ENCODE peak calls at places on chromosomes 3 and 15, in ten cellular contexts. One of them, this sample, is unnamed.

GRCh38 chr3:177615015-177615414 is 417.7 kb upstream of the TBL1XR1 start:
- DNase-seq in tibial nerve: peak
- DNase-seq in mesendoderm: no peak
- DNase-seq in heart right ventricle: peak
- DNase-seq in effector memory CD4-positive, alpha-beta T cell: no peak
- DNase-seq in PC-3: peak
- DNase-seq in coronary artery: no peak
- DNase-seq in fibroblast of lung: peak
- DNase-seq in SK-N-SH: no peak
- DNase-seq in CD8-positive, alpha-beta memory T cell: no peak
- DNase-seq in this sample: no peak

GRCh38 chr3:46948830-46949671 is 27.5 kb downstream of the CCDC12 start:
- DNase-seq in tibial nerve: no peak
- DNase-seq in mesendoderm: peak
- DNase-seq in heart right ventricle: peak
- DNase-seq in effector memory CD4-positive, alpha-beta T cell: peak
- DNase-seq in PC-3: no peak
- DNase-seq in coronary artery: no peak
- DNase-seq in fibroblast of lung: no peak
- DNase-seq in SK-N-SH: no peak
- DNase-seq in CD8-positive, alpha-beta memory T cell: no peak
- DNase-seq in this sample: no peak

GRCh38 chr3:50345586-50345985 is at the start of gene ZMYND10:
- DNase-seq in tibial nerve: no peak
- DNase-seq in mesendoderm: peak
- DNase-seq in heart right ventricle: peak
- DNase-seq in effector memory CD4-positive, alpha-beta T cell: peak
- DNase-seq in PC-3: peak
- DNase-seq in coronary artery: no peak
- DNase-seq in fibroblast of lung: peak
- DNase-seq in SK-N-SH: no peak
- DNase-seq in CD8-positive, alpha-beta memory T cell: peak
- DNase-seq in this sample: peak

GRCh38 chr3:65173841-65174240 is 486.0 kb upstream of the ADAMTS9 start:
- DNase-seq in tibial nerve: no peak
- DNase-seq in mesendoderm: no peak
- DNase-seq in heart right ventricle: no peak
- DNase-seq in effector memory CD4-positive, alpha-beta T cell: no peak
- DNase-seq in PC-3: no peak
- DNase-seq in coronary artery: no peak
- DNase-seq in fibroblast of lung: peak
- DNase-seq in SK-N-SH: no peak
- DNase-seq in CD8-positive, alpha-beta memory T cell: no peak
- DNase-seq in this sample: no peak

GRCh38 chr3:178536271-178537079 is at the start of gene KCNMB2:
- DNase-seq in tibial nerve: no peak
- DNase-seq in mesendoderm: no peak
- DNase-seq in heart right ventricle: no peak
- DNase-seq in effector memory CD4-positive, alpha-beta T cell: no peak
- DNase-seq in PC-3: no peak
- DNase-seq in coronary artery: no peak
- DNase-seq in fibroblast of lung: peak
- DNase-seq in SK-N-SH: no peak
- DNase-seq in CD8-positive, alpha-beta memory T cell: no peak
- DNase-seq in this sample: no peak

GRCh38 chr3:127808197-127808596 is 14.1 kb downstream of the MGLL start:
- DNase-seq in tibial nerve: no peak
- DNase-seq in mesendoderm: no peak
- DNase-seq in heart right ventricle: no peak
- DNase-seq in effector memory CD4-positive, alpha-beta T cell: no peak
- DNase-seq in PC-3: no peak
- DNase-seq in coronary artery: no peak
- DNase-seq in fibroblast of lung: no peak
- DNase-seq in SK-N-SH: no peak
- DNase-seq in CD8-positive, alpha-beta memory T cell: no peak
- DNase-seq in this sample: no peak

GRCh38 chr3:148950806-148951205 is 40.5 kb upstream of the GYG1 start:
- DNase-seq in tibial nerve: no peak
- DNase-seq in mesendoderm: peak
- DNase-seq in heart right ventricle: no peak
- DNase-seq in effector memory CD4-positive, alpha-beta T cell: no peak
- DNase-seq in PC-3: peak
- DNase-seq in coronary artery: no peak
- DNase-seq in fibroblast of lung: peak
- DNase-seq in SK-N-SH: no peak
- DNase-seq in CD8-positive, alpha-beta memory T cell: no peak
- DNase-seq in this sample: no peak

GRCh38 chr3:34419801-34420200 is 621.4 kb downstream of the PDCD6IP start:
- DNase-seq in tibial nerve: no peak
- DNase-seq in mesendoderm: peak
- DNase-seq in heart right ventricle: no peak
- DNase-seq in effector memory CD4-positive, alpha-beta T cell: no peak
- DNase-seq in PC-3: no peak
- DNase-seq in coronary artery: no peak
- DNase-seq in fibroblast of lung: no peak
- DNase-seq in SK-N-SH: no peak
- DNase-seq in CD8-positive, alpha-beta memory T cell: no peak
- DNase-seq in this sample: no peak

GRCh38 chr3:119608591-119608990 is 10.9 kb downstream of the PLA1A start:
- DNase-seq in tibial nerve: no peak
- DNase-seq in mesendoderm: no peak
- DNase-seq in heart right ventricle: no peak
- DNase-seq in effector memory CD4-positive, alpha-beta T cell: no peak
- DNase-seq in PC-3: no peak
- DNase-seq in coronary artery: no peak
- DNase-seq in fibroblast of lung: no peak
- DNase-seq in SK-N-SH: no peak
- DNase-seq in CD8-positive, alpha-beta memory T cell: no peak
- DNase-seq in this sample: no peak

GRCh38 chr3:172525116-172525613 is 1.9 kb upstream of the TNFSF10 start:
- DNase-seq in tibial nerve: no peak
- DNase-seq in mesendoderm: no peak
- DNase-seq in heart right ventricle: no peak
- DNase-seq in effector memory CD4-positive, alpha-beta T cell: no peak
- DNase-seq in PC-3: no peak
- DNase-seq in coronary artery: no peak
- DNase-seq in fibroblast of lung: no peak
- DNase-seq in SK-N-SH: no peak
- DNase-seq in CD8-positive, alpha-beta memory T cell: no peak
- DNase-seq in this sample: no peak

GRCh38 chr3:151283907-151284461 is 5.6 kb upstream of the P2RY14 start:
- DNase-seq in tibial nerve: no peak
- DNase-seq in mesendoderm: no peak
- DNase-seq in heart right ventricle: no peak
- DNase-seq in effector memory CD4-positive, alpha-beta T cell: no peak
- DNase-seq in PC-3: peak
- DNase-seq in coronary artery: no peak
- DNase-seq in fibroblast of lung: peak
- DNase-seq in SK-N-SH: no peak
- DNase-seq in CD8-positive, alpha-beta memory T cell: no peak
- DNase-seq in this sample: no peak

GRCh38 chr3:24145981-24146822 is 201.1 kb downstream of the NR1D2 start:
- DNase-seq in tibial nerve: no peak
- DNase-seq in mesendoderm: peak
- DNase-seq in heart right ventricle: no peak
- DNase-seq in effector memory CD4-positive, alpha-beta T cell: no peak
- DNase-seq in PC-3: peak
- DNase-seq in coronary artery: no peak
- DNase-seq in fibroblast of lung: peak
- DNase-seq in SK-N-SH: no peak
- DNase-seq in CD8-positive, alpha-beta memory T cell: no peak
- DNase-seq in this sample: no peak

GRCh38 chr3:9398715-9399708 is 1.6 kb downstream of the SETD5 start:
- DNase-seq in tibial nerve: no peak
- DNase-seq in mesendoderm: peak
- DNase-seq in heart right ventricle: no peak
- DNase-seq in effector memory CD4-positive, alpha-beta T cell: peak
- DNase-seq in PC-3: peak
- DNase-seq in coronary artery: no peak
- DNase-seq in fibroblast of lung: peak
- DNase-seq in SK-N-SH: no peak
- DNase-seq in CD8-positive, alpha-beta memory T cell: peak
- DNase-seq in this sample: peak

GRCh38 chr15:59892995-59893394 is 111.1 kb upstream of the FOXB1 start:
- DNase-seq in tibial nerve: no peak
- DNase-seq in mesendoderm: peak
- DNase-seq in heart right ventricle: no peak
- DNase-seq in effector memory CD4-positive, alpha-beta T cell: no peak
- DNase-seq in PC-3: peak
- DNase-seq in coronary artery: no peak
- DNase-seq in fibroblast of lung: no peak
- DNase-seq in SK-N-SH: no peak
- DNase-seq in CD8-positive, alpha-beta memory T cell: no peak
- DNase-seq in this sample: no peak

GRCh38 chr15:92394327-92395175 is 870 bp downstream of the ST8SIA2 start:
- DNase-seq in tibial nerve: no peak
- DNase-seq in mesendoderm: peak
- DNase-seq in heart right ventricle: no peak
- DNase-seq in effector memory CD4-positive, alpha-beta T cell: no peak
- DNase-seq in PC-3: no peak
- DNase-seq in coronary artery: no peak
- DNase-seq in fibroblast of lung: no peak
- DNase-seq in SK-N-SH: peak
- DNase-seq in CD8-positive, alpha-beta memory T cell: no peak
- DNase-seq in this sample: no peak

GRCh38 chr3:107705046-107705445 is 182.3 kb downstream of the BBX start:
- DNase-seq in tibial nerve: no peak
- DNase-seq in mesendoderm: no peak
- DNase-seq in heart right ventricle: no peak
- DNase-seq in effector memory CD4-positive, alpha-beta T cell: no peak
- DNase-seq in PC-3: no peak
- DNase-seq in coronary artery: no peak
- DNase-seq in fibroblast of lung: no peak
- DNase-seq in SK-N-SH: no peak
- DNase-seq in CD8-positive, alpha-beta memory T cell: no peak
- DNase-seq in this sample: no peak

GRCh38 chr3:58183221-58183620 is 27.6 kb downstream of the DNASE1L3 start:
- DNase-seq in tibial nerve: no peak
- DNase-seq in mesendoderm: no peak
- DNase-seq in heart right ventricle: no peak
- DNase-seq in effector memory CD4-positive, alpha-beta T cell: no peak
- DNase-seq in PC-3: no peak
- DNase-seq in coronary artery: no peak
- DNase-seq in fibroblast of lung: no peak
- DNase-seq in SK-N-SH: no peak
- DNase-seq in CD8-positive, alpha-beta memory T cell: no peak
- DNase-seq in this sample: no peak

GRCh38 chr15:42825599-42825998 is 88.7 kb upstream of the CDAN1 start:
- DNase-seq in tibial nerve: no peak
- DNase-seq in mesendoderm: no peak
- DNase-seq in heart right ventricle: no peak
- DNase-seq in effector memory CD4-positive, alpha-beta T cell: no peak
- DNase-seq in PC-3: no peak
- DNase-seq in coronary artery: no peak
- DNase-seq in fibroblast of lung: no peak
- DNase-seq in SK-N-SH: no peak
- DNase-seq in CD8-positive, alpha-beta memory T cell: no peak
- DNase-seq in this sample: no peak

DNA sequence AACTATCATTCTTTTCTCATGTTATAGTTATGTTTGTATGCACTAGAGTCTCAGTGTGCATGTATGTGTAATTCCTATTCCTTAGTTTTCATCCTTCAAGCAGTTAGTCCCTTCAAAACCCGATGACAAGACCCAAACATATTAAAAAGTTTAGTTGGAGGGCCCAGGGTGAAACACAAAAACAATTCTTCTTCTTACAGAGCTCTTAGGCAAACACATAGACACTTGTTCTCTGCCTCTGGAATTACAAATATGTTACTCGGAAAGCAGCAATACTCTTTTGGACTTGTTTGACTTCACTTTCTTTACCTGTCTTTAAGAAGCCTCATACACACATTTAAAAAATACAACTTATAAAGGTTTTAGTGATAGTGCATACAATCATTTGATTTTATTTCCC is 763 bp upstream of the CNTN6 start:
- DNase-seq in tibial nerve: no peak
- DNase-seq in mesendoderm: no peak
- DNase-seq in heart right ventricle: no peak
- DNase-seq in effector memory CD4-positive, alpha-beta T cell: no peak
- DNase-seq in PC-3: no peak
- DNase-seq in coronary artery: no peak
- DNase-seq in fibroblast of lung: no peak
- DNase-seq in SK-N-SH: no peak
- DNase-seq in CD8-positive, alpha-beta memory T cell: no peak
- DNase-seq in this sample: no peak
- H3K4me3 ChIP-seq in tibial nerve: no peak
- H3K4me3 ChIP-seq in mesendoderm: no peak
- H3K4me3 ChIP-seq in heart right ventricle: no peak
- H3K4me3 ChIP-seq in effector memory CD4-positive, alpha-beta T cell: no peak
- H3K4me3 ChIP-seq in PC-3: no peak
- H3K4me3 ChIP-seq in coronary artery: no peak
- H3K4me3 ChIP-seq in fibroblast of lung: no peak
- H3K4me3 ChIP-seq in SK-N-SH: no peak
- H3K4me3 ChIP-seq in CD8-positive, alpha-beta memory T cell: no peak
- H3K4me3 ChIP-seq in this sample: no peak

GRCh38 chr15:71294251-71294635 is 179.0 kb downstream of the THSD4 start:
- DNase-seq in tibial nerve: no peak
- DNase-seq in mesendoderm: no peak
- DNase-seq in heart right ventricle: no peak
- DNase-seq in effector memory CD4-positive, alpha-beta T cell: no peak
- DNase-seq in PC-3: no peak
- DNase-seq in coronary artery: no peak
- DNase-seq in fibroblast of lung: no peak
- DNase-seq in SK-N-SH: no peak
- DNase-seq in CD8-positive, alpha-beta memory T cell: no peak
- DNase-seq in this sample: no peak
- H3K27ac ChIP-seq in tibial nerve: no peak
- H3K27ac ChIP-seq in mesendoderm: no peak
- H3K27ac ChIP-seq in heart right ventricle: no peak
- H3K27ac ChIP-seq in effector memory CD4-positive, alpha-beta T cell: no peak
- H3K27ac ChIP-seq in PC-3: peak
- H3K27ac ChIP-seq in coronary artery: no peak
- H3K27ac ChIP-seq in fibroblast of lung: peak
- H3K27ac ChIP-seq in SK-N-SH: peak
- H3K27ac ChIP-seq in CD8-positive, alpha-beta memory T cell: no peak
- H3K27ac ChIP-seq in this sample: no peak

GRCh38 chr15:57610130-57610529 is 18.4 kb downstream of the MYZAP start:
- DNase-seq in tibial nerve: no peak
- DNase-seq in mesendoderm: peak
- DNase-seq in heart right ventricle: peak
- DNase-seq in effector memory CD4-positive, alpha-beta T cell: no peak
- DNase-seq in PC-3: peak
- DNase-seq in coronary artery: peak
- DNase-seq in fibroblast of lung: peak
- DNase-seq in SK-N-SH: no peak
- DNase-seq in CD8-positive, alpha-beta memory T cell: no peak
- DNase-seq in this sample: no peak
- H3K4me3 ChIP-seq in tibial nerve: no peak
- H3K4me3 ChIP-seq in mesendoderm: no peak
- H3K4me3 ChIP-seq in heart right ventricle: no peak
- H3K4me3 ChIP-seq in effector memory CD4-positive, alpha-beta T cell: no peak
- H3K4me3 ChIP-seq in PC-3: peak
- H3K4me3 ChIP-seq in coronary artery: no peak
- H3K4me3 ChIP-seq in fibroblast of lung: no peak
- H3K4me3 ChIP-seq in SK-N-SH: no peak
- H3K4me3 ChIP-seq in CD8-positive, alpha-beta memory T cell: no peak
- H3K4me3 ChIP-seq in this sample: no peak

DNA sequence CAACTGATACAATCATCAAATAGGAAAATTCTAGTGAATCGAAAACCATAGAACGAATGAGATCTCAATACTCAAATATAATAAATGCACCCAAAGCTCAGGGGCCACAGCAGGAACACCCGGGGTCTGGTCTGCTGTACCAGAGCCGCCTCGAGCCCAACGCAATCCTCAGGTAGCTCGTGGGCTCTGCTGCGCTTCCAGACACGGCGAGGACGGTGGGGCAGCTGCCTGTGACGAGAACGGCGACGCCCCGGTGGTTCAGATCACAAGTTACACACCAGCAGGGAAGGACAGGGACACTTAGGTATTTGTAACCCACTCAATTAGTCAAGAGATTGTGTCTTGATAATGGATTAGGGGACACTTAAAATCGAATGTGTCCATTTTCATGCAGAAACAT is 54.6 kb downstream of the NIPA2 start:
- DNase-seq in tibial nerve: no peak
- DNase-seq in mesendoderm: peak
- DNase-seq in heart right ventricle: no peak
- DNase-seq in effector memory CD4-positive, alpha-beta T cell: no peak
- DNase-seq in PC-3: no peak
- DNase-seq in coronary artery: no peak
- DNase-seq in fibroblast of lung: no peak
- DNase-seq in SK-N-SH: no peak
- DNase-seq in CD8-positive, alpha-beta memory T cell: no peak
- DNase-seq in this sample: no peak
- H3K27ac ChIP-seq in tibial nerve: no peak
- H3K27ac ChIP-seq in mesendoderm: no peak
- H3K27ac ChIP-seq in heart right ventricle: no peak
- H3K27ac ChIP-seq in effector memory CD4-positive, alpha-beta T cell: no peak
- H3K27ac ChIP-seq in PC-3: no peak
- H3K27ac ChIP-seq in coronary artery: no peak
- H3K27ac ChIP-seq in fibroblast of lung: no peak
- H3K27ac ChIP-seq in SK-N-SH: no peak
- H3K27ac ChIP-seq in CD8-positive, alpha-beta memory T cell: no peak
- H3K27ac ChIP-seq in this sample: no peak